ENCODE peak calls at places on chromosomes 11 and 22, in nine cellular contexts. O, N, G, S, B, P, T, F and I are unnamed samples.

GRCh38 chr11:9017773-9018172 is 14.0 kb upstream of the NRIP3 start:
- DNase-seq in O (no peak), B (peak; percentile 71), S (peak; percentile 86), P (peak; percentile 66), N (no peak), G (no peak), F (no peak), T (peak; percentile 35), I (no peak)

GRCh38 chr11:75475767-75476650 is 43.0 kb upstream of the KLHL35 start:
- DNase-seq in G (no peak), F (no peak), T (peak; percentile 55), P (peak; percentile 39), S (peak; percentile 59), O (peak; percentile 68), N (no peak), B (peak; percentile 60), I (no peak)

GRCh38 chr22:20236052-20236717 is 31.9 kb downstream of the RTN4R start:
- DNase-seq in F (no peak), N (no peak), O (no peak), S (no peak), P (no peak), G (no peak), T (no peak), B (no peak), I (no peak)

GRCh38 chr22:34045311-34045710 is 125.0 kb upstream of the LARGE1 start:
- DNase-seq in B (no peak), N (no peak), P (no peak), S (no peak), O (no peak), T (no peak), G (no peak), F (no peak), I (no peak)

GRCh38 chr11:95435628-95436353 is 204.8 kb upstream of the SESN3 start:
- DNase-seq in B (no peak), T (no peak), S (no peak), N (no peak), F (no peak), P (no peak), O (no peak), G (no peak), I (no peak)

GRCh38 chr11:75155570-75156422 is 4.9 kb downstream of the SLCO2B1 start:
- DNase-seq in F (no peak), N (no peak), S (no peak), B (no peak), O (no peak), T (no peak), G (no peak), P (no peak), I (no peak)

GRCh38 chr11:45158210-45158644 is 11.8 kb downstream of the PRDM11 start:
- DNase-seq in N (no peak), G (no peak), P (no peak), S (peak; percentile 73), T (peak; percentile 4), F (peak; percentile 64), O (peak; percentile 70), B (no peak), I (no peak)

GRCh38 chr11:57097149-57097548 is 84.6 kb upstream of the LRRC55 start:
- DNase-seq in N (no peak), T (no peak), G (no peak), P (no peak), S (no peak), F (no peak), B (no peak), O (no peak), I (no peak)

GRCh38 chr11:20125927-20126326 is 34.3 kb downstream of the DBX1 start:
- DNase-seq in B (no peak), T (no peak), F (no peak), N (peak; percentile 36), O (no peak), G (peak; percentile 24), P (no peak), S (no peak), I (no peak)

GRCh38 chr11:65013130-65013691 is 749 bp upstream of the ARL2 start:
- DNase-seq in N (no peak), P (peak; percentile 92), T (peak; percentile 93), O (peak; percentile 97), F (peak; percentile 88), G (peak; percentile 61), B (peak; percentile 93), S (peak; percentile 94), I (peak; percentile 93)

GRCh38 chr11:6746086-6746618 is 25.6 kb downstream of the OR2AG2 start:
- DNase-seq in N (no peak), F (no peak), P (no peak), G (no peak), B (no peak), O (peak; percentile 82), T (no peak), S (no peak), I (no peak)

GRCh38 chr11:120956710-120957500 is 67.0 kb upstream of the TBCEL start:
- DNase-seq in P (no peak), F (no peak), S (no peak), B (no peak), O (peak; percentile 78), N (no peak), T (no peak), G (no peak), I (no peak)

GRCh38 chr11:69135420-69136363 is 20.0 kb upstream of the SMIM38 start:
- DNase-seq in P (no peak), N (no peak), F (no peak), O (peak; percentile 23), T (no peak), S (no peak), B (no peak), G (no peak), I (no peak)

GRCh38 chr22:43922123-43922522 is 1.5 kb upstream of the PNPLA3 start:
- DNase-seq in N (no peak), G (no peak), B (no peak), P (no peak), O (no peak), T (no peak), F (no peak), S (no peak), I (no peak)

DNA sequence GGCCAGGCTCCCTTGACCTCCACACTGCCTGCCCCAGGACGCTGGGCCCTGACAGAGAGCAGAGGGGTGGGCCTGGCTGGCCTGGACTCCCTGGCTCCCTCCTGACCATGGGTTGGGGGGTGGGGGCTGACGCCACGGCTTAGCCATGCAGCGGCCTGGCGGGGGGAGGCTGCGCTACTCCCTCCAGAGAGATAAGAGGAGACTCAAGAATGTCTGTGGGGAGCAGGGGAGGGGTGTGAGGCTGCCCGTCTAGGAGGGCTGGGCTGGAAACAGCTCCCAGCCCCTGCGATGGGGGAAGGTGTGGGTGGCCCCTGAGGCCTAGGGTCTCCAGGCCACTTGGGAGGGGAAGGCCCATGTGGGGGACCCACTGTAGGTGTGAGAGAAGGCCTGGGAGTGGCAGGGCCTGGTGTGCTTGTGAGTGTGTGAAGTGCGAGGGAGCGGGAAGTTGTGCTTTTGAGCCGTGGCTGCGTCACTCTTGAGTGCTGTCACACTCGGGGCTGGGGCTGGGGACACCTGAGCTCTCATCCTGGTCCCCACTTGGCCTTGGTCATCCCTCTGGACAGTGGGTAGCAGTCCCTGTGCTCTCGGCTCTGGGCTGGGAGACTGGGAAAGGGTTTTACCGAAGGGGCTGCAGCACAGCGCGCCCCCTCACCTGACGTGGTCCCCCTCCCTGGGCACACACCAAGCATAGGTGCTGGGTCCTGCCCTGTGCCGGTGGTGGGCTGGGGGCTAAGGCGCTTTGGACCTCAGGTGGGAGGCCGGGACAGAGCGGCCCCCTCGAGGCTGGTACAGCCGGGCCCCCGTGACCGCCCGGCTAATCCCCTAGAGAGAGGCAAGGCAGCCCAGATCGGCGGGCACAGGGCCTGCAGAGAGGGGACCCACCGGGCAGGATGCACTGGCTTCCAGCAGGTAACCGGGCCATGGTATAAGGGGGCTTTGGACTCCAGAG is 2.4 kb downstream of the MYRF start:
- DNase-seq in N (no peak), B (no peak), F (peak; percentile 77), O (no peak), P (no peak), T (peak; percentile 66), G (no peak), S (no peak), I (no peak)
- H3K4me3 ChIP-seq in N (no peak overlapping the region), B (no peak overlapping the region), F (peak overlapping the region; percentile 22), O (no peak overlapping the region), P (no peak overlapping the region), T (no peak overlapping the region), G (no peak overlapping the region), S (no peak overlapping the region), I (peak overlapping the region; percentile 59)

DNA sequence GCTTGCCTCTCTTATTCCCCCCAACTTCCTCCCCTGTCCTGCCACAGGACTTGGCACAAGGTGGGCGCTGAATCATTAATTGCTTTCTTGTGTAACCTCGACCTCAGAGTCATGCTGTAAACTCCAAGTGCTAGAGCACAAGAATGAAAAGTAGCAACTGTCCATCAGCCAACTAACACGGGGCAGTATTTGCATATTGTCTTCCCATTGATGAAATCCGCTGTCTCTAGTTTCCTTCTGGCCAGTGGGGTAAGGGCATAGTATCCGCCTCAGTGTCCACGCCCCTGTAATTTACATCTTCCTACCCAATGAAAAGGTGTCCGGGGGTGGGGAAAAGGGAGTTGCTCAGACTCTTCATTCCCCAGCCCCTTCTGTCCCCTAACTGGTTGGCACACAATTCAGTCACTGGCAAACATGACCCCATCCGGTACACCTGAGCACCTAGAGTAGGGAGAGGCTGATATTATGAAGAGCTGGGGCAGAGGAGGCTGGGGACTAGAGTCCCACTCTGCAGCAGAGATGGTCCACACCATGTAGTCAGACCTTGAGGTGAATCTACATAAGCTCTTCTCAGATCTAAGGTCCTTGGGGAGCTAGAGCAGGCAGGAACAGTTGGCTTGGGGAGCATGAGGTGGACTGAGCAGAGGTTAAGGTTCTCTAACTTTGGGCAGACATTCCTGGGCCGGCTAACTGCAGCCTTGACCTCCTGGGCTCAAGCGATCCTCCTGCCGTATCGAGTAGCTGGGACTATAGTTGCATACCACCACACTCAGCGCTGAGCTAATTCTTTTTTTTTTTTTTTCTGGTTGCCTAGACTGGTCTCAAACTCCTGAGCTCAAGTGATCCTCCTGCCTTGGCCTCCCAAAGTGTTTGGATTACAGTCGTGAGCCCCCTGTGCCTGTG is 6.8 kb upstream of the GGA1 start:
- DNase-seq in N (no peak), S (no peak), F (no peak), O (no peak), B (no peak), T (peak; percentile 89), G (no peak), P (no peak), I (no peak)
- TF ChIP-seq CTCF in N (no peak), S (no peak), F (no peak), O (no peak), B (no peak), T (no peak), G (no peak), P (no peak), I (no peak)

GRCh38 chr11:102375720-102376399 is 28.8 kb downstream of the BIRC2 start:
- DNase-seq in O (no peak), N (no peak), P (no peak), B (no peak), S (no peak), T (no peak), F (no peak), G (no peak), I (no peak)
- H3K27ac ChIP-seq in O (no peak overlapping the region), N (no peak overlapping the region), P (no peak overlapping the region), B (no peak overlapping the region), S (no peak overlapping the region), T (no peak overlapping the region), F (no peak overlapping the region), G (no peak overlapping the region), I (no peak overlapping the region)

DNA sequence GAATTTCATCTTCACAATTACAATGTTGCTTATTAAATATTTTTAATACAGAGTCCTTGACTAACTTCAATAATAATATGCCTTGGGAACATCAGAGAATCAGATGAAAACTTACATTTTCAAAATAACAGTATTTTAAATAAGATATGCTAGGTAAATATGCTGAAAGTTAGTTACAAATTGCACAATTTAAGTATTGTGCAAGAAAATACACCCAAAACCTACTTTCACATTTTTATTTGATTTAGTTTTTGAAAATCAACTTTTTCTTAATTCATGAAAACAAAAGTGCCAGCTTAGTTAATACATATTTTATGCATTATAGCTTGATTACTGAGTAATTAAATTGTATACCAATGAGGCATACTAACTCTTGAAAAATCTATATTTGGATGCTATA is 76.8 kb downstream of the SOX6 start:
- DNase-seq in N (no peak), T (no peak), G (no peak), B (no peak), O (no peak), S (no peak), P (no peak), F (no peak), I (no peak)
- H3K4me3 ChIP-seq in N (no peak overlapping the region), T (no peak overlapping the region), G (no peak overlapping the region), B (no peak overlapping the region), O (no peak overlapping the region), S (no peak overlapping the region), P (no peak overlapping the region), F (no peak overlapping the region), I (no peak overlapping the region)